ENCODE peak calls at places on chromosome 19, in four cellular contexts. Q is germinal center, G is osteocyte, U is HS-27A. O is an unnamed sample.

GRCh38 chr19:17076539-17076919 is 952 bp downstream of the MYO9B start:
- DNase-seq in Q (no peak), G (no peak), U (no peak), O (peak)

GRCh38 chr19:8367327-8368001 is 3.5 kb downstream of the ANGPTL4 start:
- DNase-seq in Q (no peak), G (peak), U (peak), O (no peak)

GRCh38 chr19:50896591-50897190 is 14.5 kb downstream of the KLK4 start:
- DNase-seq in Q (peak), G (no peak), U (no peak), O (peak)

GRCh38 chr19:17125728-17126677 is 50.4 kb downstream of the MYO9B start:
- DNase-seq in Q (peak), G (no peak), U (no peak), O (peak)

GRCh38 chr19:38433268-38433733 is at the start of gene RYR1:
- DNase-seq in Q (peak), G (no peak), U (no peak), O (peak)

GRCh38 chr19:31491246-31491645 is 142.0 kb upstream of the TSHZ3 start:
- DNase-seq in Q (no peak), G (peak), U (no peak), O (no peak)

GRCh38 chr19:40798997-40799557 is at the start of gene EGLN2:
- DNase-seq in Q (no peak), G (no peak), U (no peak), O (peak)

GRCh38 chr19:31535691-31536460 is 186.6 kb upstream of the TSHZ3 start:
- DNase-seq in Q (no peak), G (peak), U (no peak), O (no peak)

GRCh38 chr19:15265849-15266248 is 33.6 kb upstream of the EPHX3 start:
- DNase-seq in Q (no peak), G (peak), U (peak), O (no peak)

GRCh38 chr19:10603084-10603872 is 16.2 kb upstream of the AP1M2 start:
- DNase-seq in Q (peak), G (no peak), U (no peak), O (peak)

O was measured in GM20000.